ENCODE peak calls at places on chromosome 13, in eight cellular contexts. E, R, B, O, Y, N, P and D are unnamed samples.

GRCh38 chr13:81302677-81303076 is 961.8 kb upstream of the SPRY2 start:
- DNase-seq in E (no peak), R (no peak), B (no peak), O (no peak), Y (no peak), N (no peak), P (no peak), D (no peak)

GRCh38 chr13:104106705-104107393 is 1040.6 kb upstream of the SLC10A2 start:
- DNase-seq in E (no peak), R (no peak), B (no peak), O (no peak), Y (no peak), N (no peak), P (no peak), D (no peak)

GRCh38 chr13:69243366-69243765 is 864.3 kb upstream of the ATXN8OS start:
- DNase-seq in E (no peak), R (no peak), B (no peak), O (no peak), Y (no peak), N (no peak), P (no peak), D (no peak)

GRCh38 chr13:112641456-112641855 is 48.4 kb upstream of the ATP11A start:
- DNase-seq in E (no peak), R (no peak), B (no peak), O (no peak), Y (no peak), N (no peak), P (no peak), D (no peak)

GRCh38 chr13:57582032-57582431 is 49.5 kb upstream of the PCDH17 start:
- DNase-seq in E (no peak), R (no peak), B (no peak), O (no peak), Y (no peak), N (no peak), P (no peak), D (no peak)

GRCh38 chr13:95660981-95661581 is 15.9 kb upstream of the DNAJC3 start:
- DNase-seq in E (no peak), R (no peak), B (peak; percentile 42), O (no peak), Y (no peak), N (no peak), P (no peak), D (no peak)

GRCh38 chr13:74819549-74819948 is 662.4 kb downstream of the TBC1D4 start:
- DNase-seq in E (no peak), R (no peak), B (no peak), O (no peak), Y (no peak), N (no peak), P (no peak), D (no peak)

GRCh38 chr13:107977175-107977574 is 238.2 kb downstream of the LIG4 start:
- DNase-seq in E (no peak), R (no peak), B (no peak), O (no peak), Y (no peak), N (no peak), P (no peak), D (no peak)

GRCh38 chr13:51416107-51416506 is 36.7 kb downstream of the INTS6 start:
- DNase-seq in E (no peak), R (no peak), B (no peak), O (no peak), Y (no peak), N (no peak), P (no peak), D (no peak)

GRCh38 chr13:110445183-110445582 is 116.3 kb downstream of the RAB20 start:
- DNase-seq in E (no peak), R (no peak), B (no peak), O (peak; percentile 62), Y (no peak), N (no peak), P (no peak), D (no peak)

GRCh38 chr13:76004411-76004810 is 368.3 kb downstream of the LMO7 start:
- DNase-seq in E (no peak), R (no peak), B (no peak), O (no peak), Y (no peak), N (no peak), P (no peak), D (no peak)

GRCh38 chr13:39036212-39036611 is 1.7 kb downstream of the PROSER1 start:
- DNase-seq in E (no peak), R (no peak), B (no peak), O (no peak), Y (no peak), N (no peak), P (no peak), D (no peak)

GRCh38 chr13:24341439-24341838 is 32.1 kb downstream of the C1QTNF9 start:
- DNase-seq in E (no peak), R (no peak), B (no peak), O (no peak), Y (no peak), N (no peak), P (no peak), D (no peak)

GRCh38 chr13:111037838-111038397 is 77.2 kb upstream of the ARHGEF7 start:
- DNase-seq in E (no peak), R (no peak), B (no peak), O (no peak), Y (no peak), N (no peak), P (no peak), D (no peak)

GRCh38 chr13:95643471-95643813 is 1.1 kb downstream of the DZIP1 start:
- DNase-seq in E (no peak), R (no peak), B (peak; percentile 23), O (no peak), Y (no peak), N (no peak), P (no peak), D (no peak)

DNA sequence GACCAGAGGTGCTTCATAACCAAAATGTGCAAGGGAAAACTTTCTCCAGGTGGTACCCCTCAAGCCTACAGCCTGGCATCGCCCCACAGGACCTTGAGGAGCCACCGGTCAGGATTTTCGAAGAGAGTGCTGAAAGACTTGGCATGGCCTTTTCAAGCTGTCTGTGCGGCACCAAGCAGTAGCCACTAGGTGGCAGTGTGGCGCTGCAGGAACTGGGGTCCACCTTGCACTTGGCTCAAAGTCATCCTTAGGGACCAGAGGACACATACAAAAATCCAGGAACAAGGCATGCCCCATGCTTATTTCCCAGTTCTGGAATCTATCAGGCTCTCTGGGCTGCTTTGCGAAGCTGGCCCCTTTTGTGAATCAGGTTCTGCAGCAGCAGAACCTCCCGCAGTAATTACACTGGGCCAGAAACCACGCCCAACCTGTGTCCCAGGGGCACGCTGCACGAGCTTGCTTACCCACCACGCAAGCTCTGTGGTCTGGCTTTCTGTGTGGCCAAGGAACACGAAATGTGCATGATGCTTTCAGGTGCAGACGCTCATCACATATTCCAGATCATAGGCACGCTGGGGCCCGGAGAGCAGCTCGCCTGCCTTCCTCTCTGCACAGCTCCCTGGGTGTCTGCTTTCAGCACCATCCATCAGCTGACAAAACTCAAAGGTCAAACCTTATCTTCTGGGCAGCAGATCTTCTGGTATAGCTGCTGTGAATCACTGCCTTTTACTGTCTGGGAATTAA is 87.2 kb downstream of the SLC7A1 start:
- DNase-seq in E (peak; percentile 62), R (peak; percentile 83), B (peak; percentile 69), O (peak; percentile 76), Y (peak; percentile 82), N (peak; percentile 56), P (peak; percentile 83), D (peak; percentile 73)
- H3K4me1 ChIP-seq in E (no peaks in the 10 kb centered on the region), R (no peaks in the 10 kb centered on the region), B (peaks cover 5% of the 10 kb centered on the region), O (no peaks in the 10 kb centered on the region), Y (peaks cover 28% of the 10 kb centered on the region), N (no peaks in the 10 kb centered on the region), P (no peaks in the 10 kb centered on the region), D (no peaks in the 10 kb centered on the region)

GRCh38 chr13:99686157-99686572 is 184.9 kb downstream of the TM9SF2 start:
- DNase-seq in E (no peak), R (no peak), B (peak; percentile 9), O (no peak), Y (peak; percentile 53), N (no peak), P (peak; percentile 46), D (no peak)

GRCh38 chr13:99688776-99689175 is 187.5 kb downstream of the TM9SF2 start:
- DNase-seq in E (no peak), R (no peak), B (no peak), O (no peak), Y (no peak), N (no peak), P (no peak), D (no peak)

GRCh38 chr13:99686944-99687382 is 185.7 kb downstream of the TM9SF2 start:
- DNase-seq in E (no peak), R (no peak), B (no peak), O (no peak), Y (no peak), N (no peak), P (no peak), D (no peak)

GRCh38 chr13:99689955-99690354 is 188.7 kb downstream of the TM9SF2 start:
- DNase-seq in E (no peak), R (no peak), B (no peak), O (no peak), Y (no peak), N (no peak), P (no peak), D (no peak)

DNA sequence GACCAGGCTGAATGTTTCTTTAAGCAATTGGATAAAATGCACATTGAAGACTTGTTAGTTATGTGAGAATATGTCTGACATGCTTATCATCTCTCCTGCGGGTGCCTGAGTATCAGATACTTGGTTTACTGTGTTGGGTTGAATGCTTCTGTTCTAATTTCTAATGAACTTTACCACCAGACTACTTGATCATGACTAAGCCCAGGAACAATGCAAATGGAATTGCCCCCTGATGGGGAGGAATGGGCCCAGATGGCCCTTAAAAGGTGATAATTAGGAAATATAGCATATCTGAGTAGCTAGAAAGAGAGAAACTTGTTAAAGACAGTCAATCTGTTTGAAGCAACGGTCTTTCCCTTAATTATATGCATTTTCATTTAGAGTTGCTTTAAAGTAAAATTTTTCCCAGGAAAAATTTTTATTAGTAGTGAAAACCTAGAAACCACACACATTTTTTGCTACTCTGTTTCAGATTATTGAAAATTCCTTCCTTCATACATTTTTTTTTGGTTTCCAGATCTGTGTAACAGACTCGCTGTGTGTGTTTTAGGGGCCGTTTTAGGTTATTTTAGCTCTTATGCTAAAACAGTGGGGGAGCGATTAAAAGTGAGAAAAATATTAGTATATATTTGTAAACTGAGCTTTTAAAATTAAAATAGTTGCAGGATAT is 186.6 kb downstream of the TM9SF2 start:
- DNase-seq in E (no peak), R (no peak), B (no peak), O (no peak), Y (no peak), N (no peak), P (no peak), D (no peak)
- H3K27ac ChIP-seq in E (no peak overlapping the region), R (no peak overlapping the region), B (no peak overlapping the region), O (peak overlapping the region; percentile 77), Y (no peak overlapping the region), N (no peak overlapping the region), P (no peak overlapping the region), D (no peak overlapping the region)

GRCh38 chr13:42832341-42833153 is 51.2 kb downstream of the FAM216B start:
- DNase-seq in E (no peak), R (no peak), B (no peak), O (no peak), Y (no peak), N (no peak), P (no peak), D (no peak)
- H3K4me3 ChIP-seq in E (no peak overlapping the region), R (no peak overlapping the region), B (no peak overlapping the region), O (no peak overlapping the region), Y (no peak overlapping the region), N (no peak overlapping the region), P (no peak overlapping the region), D (no peak overlapping the region)

DNA sequence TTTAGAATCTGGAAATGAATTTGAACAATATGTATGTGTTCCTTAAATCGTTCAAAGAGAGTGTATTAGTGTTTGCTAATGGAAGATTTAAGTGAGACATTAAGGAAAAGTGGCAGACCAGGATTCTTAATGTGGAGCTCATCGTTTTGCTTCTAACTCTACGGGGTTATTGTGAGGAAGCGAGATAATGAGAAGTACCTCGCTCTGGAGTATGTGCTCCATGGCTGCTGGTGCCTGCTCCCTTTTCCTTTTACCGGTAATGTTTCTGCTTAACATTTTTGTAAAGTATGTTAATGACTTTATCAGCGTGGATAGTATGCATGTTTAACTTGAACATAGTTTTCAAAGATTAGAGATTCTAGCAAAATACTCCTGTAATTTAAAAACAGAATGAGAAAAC is 13.7 kb downstream of the KLF5 start:
- DNase-seq in E (no peak), R (no peak), B (no peak), O (no peak), Y (no peak), N (no peak), P (no peak), D (no peak)
- H3K4me1 ChIP-seq in E (no peaks in the 10 kb centered on the region), R (peaks cover 4% of the 10 kb centered on the region), B (peaks cover 73% of the 10 kb centered on the region), O (no peaks in the 10 kb centered on the region), Y (no peaks in the 10 kb centered on the region), N (no peaks in the 10 kb centered on the region), P (peaks cover 3% of the 10 kb centered on the region), D (peaks cover 11% of the 10 kb centered on the region)